ENCODE peak calls at places on chromosomes 2 and 18, in four cellular contexts. T is IMR-90, L is mesendoderm, S is H1. J is an unnamed sample.

GRCh38 chr2:76019130-76019529 is 308.4 kb upstream of the GCFC2 start:
- DNase-seq in T (no peak), L (no peak), S (no peak), J (no peak)

GRCh38 chr2:191218292-191218898 is 26.8 kb upstream of the MYO1B start:
- DNase-seq in T (peak; percentile 92), L (peak; percentile 93), S (peak; percentile 73), J (peak; percentile 73)

GRCh38 chr2:183455056-183455455 is 330.8 kb downstream of the NUP35 start:
- DNase-seq in T (no peak), L (no peak), S (no peak), J (no peak)

GRCh38 chr2:159128191-159128590 is 158.3 kb downstream of the WDSUB1 start:
- DNase-seq in T (no peak), L (no peak), S (no peak), J (peak; percentile 15)

GRCh38 chr2:215479536-215480240 is 43.8 kb upstream of the FN1 start:
- DNase-seq in T (no peak), L (peak; percentile 33), S (no peak), J (peak; percentile 41)

GRCh38 chr2:218284106-218284811 is 8.0 kb downstream of the TMBIM1 start:
- DNase-seq in T (peak; percentile 80), L (no peak), S (no peak), J (no peak)

GRCh38 chr2:191857406-191857805 is 10.5 kb upstream of the CAVIN2 start:
- DNase-seq in T (peak; percentile 90), L (no peak), S (no peak), J (no peak)

GRCh38 chr2:221844187-221844586 is 272.1 kb upstream of the EPHA4 start:
- DNase-seq in T (no peak), L (no peak), S (no peak), J (no peak)

GRCh38 chr18:48997985-48998831 is 47.4 kb upstream of the SMAD7 start:
- DNase-seq in T (peak; percentile 97), L (peak; percentile 99), S (no peak), J (peak; percentile 85)

GRCh38 chr2:231127480-231127879 is 2.6 kb upstream of the HTR2B start:
- DNase-seq in T (no peak), L (no peak), S (no peak), J (no peak)

GRCh38 chr18:22453337-22453736 is 35.6 kb upstream of the CTAGE1 start:
- DNase-seq in T (no peak), L (no peak), S (no peak), J (no peak)

GRCh38 chr2:53819627-53820026 is 32.8 kb downstream of the ERLEC1 start:
- DNase-seq in T (no peak), L (no peak), S (no peak), J (no peak)

GRCh38 chr2:130823886-130824491 is 12.7 kb upstream of the ARHGEF4 start:
- DNase-seq in T (no peak), L (no peak), S (peak; percentile 44), J (no peak)

GRCh38 chr2:188974184-188974583 is at the start of gene COL3A1:
- DNase-seq in T (peak; percentile 80), L (no peak), S (no peak), J (no peak)

GRCh38 chr2:224151680-224152310 is 112.7 kb upstream of the SERPINE2 start:
- DNase-seq in T (no peak), L (peak; percentile 42), S (no peak), J (no peak)

GRCh38 chr2:149019768-149020167 is 18.7 kb upstream of the LYPD6B start:
- DNase-seq in T (no peak), L (no peak), S (no peak), J (no peak)
- H3K56ac ChIP-seq in T (no peak overlapping the region), L (no peak overlapping the region), S (no peak overlapping the region), J (no peak overlapping the region)

GRCh38 chr2:127586136-127586535 is 50.7 kb downstream of the MYO7B start:
- DNase-seq in T (no peak), L (no peak), S (no peak), J (no peak)
- H3K56ac ChIP-seq in T (no peak overlapping the region), L (no peak overlapping the region), S (no peak overlapping the region), J (no peak overlapping the region)

GRCh38 chr18:27298215-27298804 is 113.2 kb upstream of the CHST9 start:
- DNase-seq in T (no peak), L (peak; percentile 64), S (no peak), J (no peak)
- H3K56ac ChIP-seq in T (no peak overlapping the region), L (peak overlapping the region; percentile 50), S (no peak overlapping the region), J (no peak overlapping the region)

DNA sequence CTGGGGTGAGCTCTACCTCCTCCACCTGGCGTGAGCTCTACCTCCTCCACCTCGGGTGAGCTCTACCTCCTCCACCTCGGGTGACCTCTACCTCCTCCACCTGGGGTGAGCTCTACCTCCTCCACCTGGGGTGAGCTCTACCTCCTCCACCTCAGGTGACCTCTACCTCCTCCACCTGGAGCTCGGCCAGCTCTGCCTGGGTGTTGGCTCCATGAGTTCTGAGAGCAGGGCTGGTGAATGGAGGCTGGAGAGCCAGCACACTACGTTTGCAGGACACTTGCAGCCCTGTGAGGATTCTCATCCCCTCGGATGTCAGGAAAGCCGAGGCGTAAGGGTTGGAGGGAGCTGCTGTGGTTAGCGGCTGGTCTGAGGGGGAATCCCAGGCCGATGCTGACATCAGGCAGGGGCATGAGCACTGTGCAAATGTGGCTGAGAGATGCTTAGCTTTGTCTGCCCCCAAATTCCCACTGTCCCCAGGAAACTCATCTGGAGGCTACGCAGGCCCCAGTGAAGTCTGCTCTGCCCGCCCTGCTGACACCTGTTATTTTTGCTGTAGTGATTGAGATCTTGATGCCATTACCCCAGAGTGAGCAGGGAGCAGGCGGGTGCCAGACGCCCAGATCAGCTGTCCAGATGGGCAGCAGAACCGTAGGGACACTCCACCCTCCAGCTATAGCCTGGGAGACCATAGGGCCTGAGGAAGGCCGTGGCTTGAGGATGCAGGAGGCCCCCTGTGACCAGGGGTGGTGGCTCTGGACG is 3.3 kb downstream of the CROCC2 start:
- DNase-seq in T (no peak), L (no peak), S (no peak), J (no peak)
- H3K56ac ChIP-seq in T (no peak overlapping the region), L (no peak overlapping the region), S (no peak overlapping the region), J (no peak overlapping the region)

GRCh38 chr2:98258906-98259305 is 87.3 kb upstream of the CNGA3 start:
- DNase-seq in T (no peak), L (no peak), S (no peak), J (no peak)
- H3K56ac ChIP-seq in T (no peak overlapping the region), L (no peak overlapping the region), S (no peak overlapping the region), J (no peak overlapping the region)

GRCh38 chr2:23686405-23687029 is 240.4 kb downstream of the ATAD2B start:
- DNase-seq in T (no peak), L (no peak), S (no peak), J (no peak)
- H3K56ac ChIP-seq in T (no peak overlapping the region), L (no peak overlapping the region), S (no peak overlapping the region), J (no peak overlapping the region)

DNA sequence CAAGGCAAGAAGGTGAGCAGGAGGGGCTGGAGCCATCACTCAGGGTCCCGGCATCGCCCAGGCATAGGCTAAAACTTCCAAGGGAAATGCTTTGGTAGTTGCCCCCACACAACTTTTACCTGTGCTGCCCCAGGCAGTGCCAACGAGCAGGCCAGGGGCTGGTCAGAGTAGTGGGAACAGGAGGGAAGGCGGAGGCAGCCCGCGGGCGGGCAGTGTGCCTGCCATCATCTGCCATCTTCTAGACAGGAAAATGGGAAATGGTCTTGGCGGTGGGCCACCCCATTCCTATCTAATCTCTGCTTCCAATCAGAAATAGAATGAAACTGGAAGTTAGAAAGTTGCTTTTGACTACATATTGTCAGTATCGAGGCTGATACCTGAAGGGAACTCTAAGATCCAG is 26.0 kb upstream of the LYPD6B start:
- DNase-seq in T (no peak), L (no peak), S (no peak), J (no peak)
- H3K56ac ChIP-seq in T (no peak overlapping the region), L (no peak overlapping the region), S (no peak overlapping the region), J (no peak overlapping the region)